ENCODE peak calls at places on chromosomes 4 and X, in four cellular contexts. K is mammary epithelial cell, B is AG04450, S is dorsolateral prefrontal cortex. I is an unnamed sample. For H3K27me3, the result is how much of the 10 kb centered on the place peaks cover.

GRCh38 chr4:177483271-177483670 is 41.0 kb upstream of the AGA start:
- DNase-seq in K (no peak), B (no peak), S (no peak), I (no peak)

GRCh38 chr4:164021947-164022346 is 527.5 kb downstream of the TMA16 start:
- DNase-seq in K (no peak), B (no peak), S (no peak), I (no peak)

GRCh38 chr4:174926958-174927357 is 8.8 kb downstream of the ADAM29 start:
- DNase-seq in K (no peak), B (no peak), S (no peak), I (no peak)

GRCh38 chrX:37959212-37960021 is 46.9 kb upstream of the SYTL5 start:
- DNase-seq in K (no peak), B (no peak), S (no peak), I (no peak)

GRCh38 chr4:1899149-1900086 is 28.2 kb downstream of the NSD2 start:
- DNase-seq in K (peak), B (peak), S (peak), I (peak)

GRCh38 chr4:5037553-5038551 is 13.4 kb upstream of the STK32B start:
- DNase-seq in K (peak), B (peak), S (no peak), I (no peak)

GRCh38 chr4:86965019-86965976 is 30.5 kb downstream of the AFF1 start:
- DNase-seq in K (no peak), B (no peak), S (no peak), I (no peak)

GRCh38 chrX:47608130-47608810 is 11.4 kb downstream of the SYN1 start:
- DNase-seq in K (no peak), B (no peak), S (peak), I (peak)

GRCh38 chrX:149720021-149720689 is 8.3 kb downstream of the MAGEA11 start:
- DNase-seq in K (no peak), B (no peak), S (no peak), I (no peak)

GRCh38 chr4:150158041-150158440 is 79.8 kb downstream of the DCLK2 start:
- DNase-seq in K (no peak), B (no peak), S (no peak), I (no peak)

GRCh38 chr4:140071806-140072205 is 82.2 kb downstream of the MAML3 start:
- DNase-seq in K (peak), B (no peak), S (no peak), I (no peak)

GRCh38 chr4:156378053-156378665 is 424.5 kb upstream of the CTSO start:
- DNase-seq in K (peak), B (peak), S (no peak), I (peak)

GRCh38 chr4:105605493-105605892 is 53.1 kb downstream of the ARHGEF38 start:
- DNase-seq in K (peak), B (no peak), S (no peak), I (no peak)

GRCh38 chr4:180828455-180829018 is 1414.7 kb upstream of the TENM3 start:
- DNase-seq in K (peak), B (peak), S (no peak), I (peak)

GRCh38 chr4:97152159-97152558 is 991.1 kb downstream of the STPG2 start:
- DNase-seq in K (no peak), B (no peak), S (no peak), I (no peak)

GRCh38 chr4:82848706-82849105 is 42.2 kb downstream of the SEC31A start:
- DNase-seq in K (peak), B (no peak), S (no peak), I (no peak)
- H3K4me3 ChIP-seq in K (no peak), B (no peak), S (no peak), I (no peak)

GRCh38 chr4:16729361-16729760 is 169.1 kb downstream of the LDB2 start:
- DNase-seq in K (no peak), B (no peak), S (no peak), I (no peak)

GRCh38 chr4:16733509-16733908 is 164.9 kb downstream of the LDB2 start:
- DNase-seq in K (no peak), B (no peak), S (no peak), I (no peak)

GRCh38 chr4:16730522-16730921 is 167.9 kb downstream of the LDB2 start:
- DNase-seq in K (no peak), B (no peak), S (no peak), I (no peak)

GRCh38 chr4:16732741-16733140 is 165.7 kb downstream of the LDB2 start:
- DNase-seq in K (no peak), B (no peak), S (no peak), I (no peak)

GRCh38 chr4:16731776-16732380 is 166.6 kb downstream of the LDB2 start:
- DNase-seq in K (no peak), B (no peak), S (no peak), I (no peak)
- H3K27me3 ChIP-seq in K (under half), B (under half), S (under half), I (under half)

GRCh38 chr4:62517721-62518120 is 1317.6 kb downstream of the ADGRL3 start:
- DNase-seq in K (peak), B (no peak), S (no peak), I (no peak)
- H3K4me3 ChIP-seq in K (no peak), B (no peak), S (no peak), I (no peak)

GRCh38 chr4:151887816-151888180 is 127.0 kb upstream of the GATB start:
- DNase-seq in K (no peak), B (no peak), S (peak), I (no peak)

GRCh38 chr4:151885123-151885522 is 124.3 kb upstream of the GATB start:
- DNase-seq in K (no peak), B (no peak), S (no peak), I (no peak)

GRCh38 chr4:151882072-151882803 is 121.4 kb upstream of the GATB start:
- DNase-seq in K (no peak), B (no peak), S (no peak), I (no peak)

GRCh38 chr4:151888367-151888866 is 127.6 kb upstream of the GATB start:
- DNase-seq in K (no peak), B (no peak), S (no peak), I (no peak)

DNA sequence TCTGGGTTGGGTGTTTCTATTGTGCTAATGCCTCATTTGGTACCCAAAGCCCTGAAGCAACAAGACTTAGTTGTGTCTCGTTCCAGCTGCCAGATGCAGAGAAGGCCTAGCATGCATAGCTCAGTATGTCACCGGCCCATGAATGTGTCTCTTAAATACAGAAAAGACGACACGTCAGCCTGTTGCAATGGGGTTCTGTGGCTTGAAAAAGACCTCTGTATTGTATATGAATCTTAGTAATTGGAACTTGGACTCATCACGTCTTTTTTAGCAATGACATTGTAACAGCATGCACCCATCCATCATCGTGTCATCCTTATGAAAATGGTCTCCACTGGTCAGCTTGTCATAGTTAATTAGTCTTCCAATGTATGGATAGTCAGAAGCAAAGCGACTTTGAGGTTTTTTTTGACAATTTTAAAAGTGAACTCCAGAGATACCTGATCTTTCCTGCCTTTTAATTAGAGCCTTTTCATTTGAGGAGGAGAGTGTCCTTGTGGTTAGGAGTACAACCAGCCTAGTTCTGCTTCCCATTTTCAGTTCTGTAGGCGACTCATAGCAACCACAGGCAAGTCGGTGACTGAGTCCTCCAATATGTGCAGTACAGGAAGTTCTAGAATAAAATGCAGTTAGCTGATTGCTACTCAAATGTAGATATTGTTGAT is 126.5 kb upstream of the GATB start:
- DNase-seq in K (peak), B (no peak), S (no peak), I (no peak)
- H3K27me3 ChIP-seq in K (under half), B (under half), S (under half), I (under half)

DNA sequence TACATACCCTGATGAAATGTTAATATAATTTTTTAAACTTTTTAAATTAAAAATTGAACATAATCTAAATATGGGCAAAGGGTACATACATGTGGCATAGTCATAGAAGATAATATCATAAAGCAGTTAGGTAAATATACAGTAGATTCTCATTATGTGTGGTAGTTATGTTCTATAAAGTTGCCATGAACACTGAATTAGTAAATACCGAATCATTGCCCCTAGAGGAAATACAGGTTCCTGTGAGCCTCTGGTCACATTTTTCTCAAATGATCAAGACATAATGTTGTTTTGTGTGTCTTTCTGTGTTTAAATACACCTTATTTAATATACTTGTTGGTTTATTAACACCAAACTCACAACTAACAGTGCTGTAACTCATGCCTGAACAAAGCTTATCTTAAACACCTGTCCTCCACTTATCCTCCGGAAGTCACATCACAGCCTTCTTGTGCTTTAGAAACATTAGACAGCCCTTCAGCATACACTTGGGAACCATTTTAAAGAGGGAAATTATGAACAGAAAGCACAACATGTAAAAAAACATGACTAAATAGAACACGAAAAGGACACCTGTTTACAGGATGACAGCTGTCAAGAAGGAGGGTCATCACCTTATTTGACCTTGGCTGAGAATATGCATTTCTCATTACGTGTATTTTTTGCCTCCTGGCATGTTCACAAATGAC is 169.4 kb upstream of the NAP1L5 start:
- DNase-seq in K (peak), B (no peak), S (no peak), I (no peak)
- H3K4me3 ChIP-seq in K (no peak), B (no peak), S (no peak), I (no peak)

GRCh38 chr4:16083217-16084191 is at the start of gene PROM1:
- DNase-seq in K (no peak), B (no peak), S (no peak), I (peak)
- H3K27me3 ChIP-seq in K (under half), B (half or more), S (under half), I (under half)

I was measured in testis.